ENCODE peak calls at places on chromosome 3, in five cellular contexts. Z is left lung, C is cardiac muscle cell, S is SJSA1, B is uterus. H is an unnamed sample.

GRCh38 chr3:184371570-184372018 is 6.4 kb downstream of the THPO start:
- DNase-seq in S (peak; percentile 76), B (peak; percentile 81), Z (peak; percentile 83), C (peak; percentile 91), H (no peak)

GRCh38 chr3:182710557-182711157 is 82.6 kb upstream of the ATP11B start:
- DNase-seq in S (no peak), C (peak; percentile 41), B (no peak), Z (no peak), H (no peak)

GRCh38 chr3:69698728-69699127 is 40.5 kb upstream of the MITF start:
- DNase-seq in C (no peak), Z (no peak), S (no peak), B (no peak), H (no peak)

GRCh38 chr3:42080452-42080872 is 10.7 kb upstream of the TRAK1 start:
- DNase-seq in Z (no peak), B (no peak), S (peak; percentile 78), C (peak; percentile 54), H (no peak)

GRCh38 chr3:45480218-45480617 is 91.8 kb downstream of the LARS2 start:
- DNase-seq in C (no peak), B (no peak), S (no peak), Z (peak; percentile 38), H (no peak)

GRCh38 chr3:83454353-83454752 is 1504.4 kb upstream of the CADM2 start:
- DNase-seq in S (no peak), B (no peak), C (no peak), Z (no peak), H (no peak)

GRCh38 chr3:182626484-182627467 is 166.5 kb upstream of the ATP11B start:
- DNase-seq in C (no peak), Z (no peak), B (no peak), S (no peak), H (no peak)

GRCh38 chr3:53758846-53759245 is 87.4 kb downstream of the CHDH start:
- DNase-seq in C (no peak), Z (no peak), S (no peak), B (no peak), H (no peak)

GRCh38 chr3:11624161-11624560 is 19.6 kb downstream of the VGLL4 start:
- DNase-seq in C (no peak), Z (no peak), B (no peak), S (no peak), H (no peak)

GRCh38 chr3:189727191-189727590 is 96.0 kb downstream of the TP63 start:
- DNase-seq in C (no peak), B (no peak), Z (no peak), S (no peak), H (no peak)

GRCh38 chr3:168047190-168047795 is 48.4 kb downstream of the GOLIM4 start:
- DNase-seq in C (peak; percentile 88), S (no peak), Z (no peak), B (no peak), H (no peak)

GRCh38 chr3:57009367-57009766 is 51.1 kb upstream of the SPATA12 start:
- DNase-seq in Z (no peak), B (no peak), C (peak; percentile 54), S (no peak), H (no peak)

GRCh38 chr3:111582114-111582461 is 13.1 kb downstream of the ZBED2 start:
- DNase-seq in B (no peak), S (peak; percentile 63), Z (no peak), C (peak; percentile 57), H (no peak)

GRCh38 chr3:143571548-143571947 is 276.7 kb downstream of the SLC9A9 start:
- DNase-seq in S (no peak), C (peak; percentile 45), Z (no peak), B (no peak), H (no peak)

GRCh38 chr3:64617610-64618009 is 70.2 kb downstream of the ADAMTS9 start:
- DNase-seq in C (no peak), B (no peak), Z (no peak), S (no peak), H (no peak)

GRCh38 chr3:51929420-51930003 is 12.2 kb downstream of the RRP9 start:
- DNase-seq in B (no peak), Z (no peak), C (no peak), S (no peak), H (no peak)

GRCh38 chr3:171663805-171664204 is 146.5 kb downstream of the PLD1 start:
- DNase-seq in B (no peak), C (no peak), Z (no peak), S (no peak), H (no peak)

DNA sequence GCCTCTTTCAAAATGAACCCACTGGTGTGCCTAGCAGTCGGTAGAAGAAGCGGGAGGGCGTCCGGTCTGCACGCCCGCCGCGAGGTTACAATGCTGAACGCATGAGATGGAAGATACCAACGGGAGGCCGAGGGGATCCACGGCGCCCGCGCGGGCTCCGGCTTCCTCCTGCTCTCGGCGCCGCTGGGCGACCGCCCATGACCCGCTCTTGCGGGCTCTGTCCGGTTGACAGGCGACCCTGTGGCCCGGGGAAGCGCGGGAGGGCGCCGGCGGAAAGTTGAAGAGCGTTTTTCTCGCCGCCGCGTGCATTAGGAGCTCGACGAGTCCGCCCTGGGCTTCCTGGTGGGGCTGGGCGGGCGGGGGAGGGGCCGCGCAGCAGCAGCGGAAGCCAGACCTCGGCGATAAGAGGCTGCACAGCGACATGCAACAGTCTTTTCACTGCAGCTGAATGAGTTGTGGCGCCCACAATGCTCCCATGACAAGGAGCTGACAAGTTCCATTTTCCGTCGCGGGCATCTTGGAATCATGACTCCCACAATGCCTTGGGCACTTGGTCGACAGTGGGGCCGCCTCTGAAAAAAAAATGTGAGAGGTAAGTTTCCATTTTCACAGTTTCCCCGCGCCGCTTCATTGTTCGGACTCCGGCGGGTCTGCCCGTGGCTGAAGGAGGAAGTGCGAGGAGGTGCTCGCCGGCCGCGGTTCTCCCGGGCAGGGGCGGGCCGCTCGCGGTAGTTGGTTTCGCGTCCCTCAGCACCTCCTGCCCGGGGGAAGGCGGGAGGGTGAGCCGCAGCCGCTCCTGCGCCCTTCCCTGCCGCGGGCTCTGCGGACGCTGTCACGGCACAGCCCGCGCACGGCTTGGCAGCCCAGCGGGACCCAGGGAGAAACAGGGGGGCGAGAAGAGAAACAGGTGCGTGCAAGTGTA is at the start of gene MBNL1:
- DNase-seq in Z (peak; percentile 90), S (peak; percentile 76), C (peak; percentile 87), B (peak; percentile 82), H (peak; percentile 61)
- H3K4me1 ChIP-seq in Z (peaks cover 14% of the 10 kb centered on the region), S (peaks cover 49% of the 10 kb centered on the region), C (peaks cover 14% of the 10 kb centered on the region), B (no peaks in the 10 kb centered on the region), H (peaks cover 22% of the 10 kb centered on the region)

GRCh38 chr3:195850857-195851531 is 39.3 kb upstream of the MUC4 start:
- DNase-seq in Z (peak; percentile 86), S (peak; percentile 83), C (peak; percentile 95), B (peak; percentile 88), H (peak; percentile 35)
- H3K4me1 ChIP-seq in Z (no peaks in the 10 kb centered on the region), S (peaks cover 17% of the 10 kb centered on the region), C (no peaks in the 10 kb centered on the region), B (no peaks in the 10 kb centered on the region), H (no peaks in the 10 kb centered on the region)

DNA sequence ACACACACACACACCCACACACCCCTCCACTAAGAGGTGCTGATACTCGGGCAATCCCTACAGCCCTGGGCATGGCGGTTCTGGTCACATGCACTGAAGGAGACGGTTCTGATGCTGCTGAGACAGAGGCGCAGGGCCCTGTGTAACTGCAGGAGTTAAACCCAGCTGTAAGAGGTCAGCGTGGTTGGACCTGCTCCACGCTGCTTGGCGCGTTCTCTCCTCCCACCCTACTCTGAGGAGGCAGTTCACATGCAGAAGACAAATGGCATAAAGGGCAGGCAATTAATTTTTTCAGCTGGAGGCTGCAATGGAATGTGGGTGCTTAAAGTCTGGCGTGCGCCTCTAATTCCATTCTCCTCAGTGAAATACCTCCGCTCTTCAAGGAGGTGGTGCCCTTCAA is 35.2 kb downstream of the GRK7 start:
- DNase-seq in Z (no peak), C (peak; percentile 54), S (no peak), B (peak; percentile 31), H (no peak)
- H3K4me1 ChIP-seq in Z (peaks cover 14% of the 10 kb centered on the region), C (peaks cover 4% of the 10 kb centered on the region), S (peaks cover 7% of the 10 kb centered on the region), B (no peaks in the 10 kb centered on the region), H (peaks cover 18% of the 10 kb centered on the region)

GRCh38 chr3:71132995-71133730 is 450.4 kb downstream of the FOXP1 start:
- DNase-seq in B (no peak), S (no peak), C (no peak), Z (no peak), H (no peak)

GRCh38 chr3:71131893-71132314 is 451.6 kb downstream of the FOXP1 start:
- DNase-seq in Z (no peak), C (no peak), S (no peak), B (no peak), H (no peak)

GRCh38 chr3:71129611-71130515 is 453.7 kb downstream of the FOXP1 start:
- DNase-seq in C (peak; percentile 60), Z (no peak), S (no peak), B (no peak), H (no peak)

GRCh38 chr3:71130516-71131384 is 452.8 kb downstream of the FOXP1 start:
- DNase-seq in Z (peak; percentile 85), S (peak; percentile 72), C (peak; percentile 89), B (peak; percentile 68), H (no peak)

DNA sequence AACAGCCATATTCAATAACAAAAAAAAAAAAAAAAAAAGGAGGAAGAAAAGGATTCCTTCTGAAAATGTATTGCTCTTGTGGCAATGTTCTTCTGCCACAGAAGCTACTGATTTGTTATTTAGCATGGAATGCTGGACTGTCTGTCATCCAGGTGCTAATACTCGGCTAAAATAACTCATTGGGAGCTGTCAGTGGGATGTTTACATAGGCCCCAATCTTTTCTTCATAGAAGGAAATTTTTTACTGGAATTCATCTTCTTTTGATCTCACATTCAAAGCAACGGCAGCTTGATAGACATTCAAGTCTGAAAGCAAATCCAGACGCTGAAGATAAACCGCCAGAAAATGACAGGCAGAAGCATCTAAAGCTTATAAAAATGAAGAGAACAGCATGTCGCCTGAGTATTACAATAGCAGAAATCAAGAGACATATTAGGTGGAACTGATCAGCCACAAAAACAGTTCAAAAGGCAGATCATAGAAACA is 452.1 kb downstream of the FOXP1 start:
- DNase-seq in Z (no peak), C (no peak), S (no peak), B (no peak), H (no peak)
- H3K4me1 ChIP-seq in Z (peaks cover 30% of the 10 kb centered on the region), C (peaks cover 97% of the 10 kb centered on the region), S (peaks cover 41% of the 10 kb centered on the region), B (no peaks in the 10 kb centered on the region), H (peaks cover 2% of the 10 kb centered on the region)

GRCh38 chr3:71051259-71051595 is 532.3 kb downstream of the FOXP1 start:
- DNase-seq in C (no peak), S (no peak), B (no peak), Z (no peak), H (no peak)
- H3K4me1 ChIP-seq in C (peaks cover 29% of the 10 kb centered on the region), S (peaks cover 63% of the 10 kb centered on the region), B (peaks cover 40% of the 10 kb centered on the region), Z (peaks cover 33% of the 10 kb centered on the region), H (peaks cover 84% of the 10 kb centered on the region)